ENCODE peak calls at places on chromosomes 1 and 21, in seven cellular contexts. E, M, P, R, X, Q and I are unnamed samples.

GRCh38 chr1:58896211-58897183 is 112.7 kb upstream of the JUN start:
- DNase-seq in E (no peak), M (peak; percentile 13), P (no peak), R (no peak), X (peak; percentile 89), Q (no peak), I (peak; percentile 54)

GRCh38 chr1:109908857-109909256 is 1.8 kb upstream of the CSF1 start:
- DNase-seq in E (no peak), M (no peak), P (no peak), R (no peak), X (no peak), Q (no peak), I (no peak)

GRCh38 chr21:41648591-41649031 is 118.2 kb downstream of the RIPK4 start:
- DNase-seq in E (no peak), M (no peak), P (no peak), R (no peak), X (no peak), Q (peak; percentile 77), I (peak; percentile 49)

GRCh38 chr1:242467556-242468145 is 56.8 kb downstream of the PLD5 start:
- DNase-seq in E (peak; percentile 81), M (peak; percentile 67), P (no peak), R (peak; percentile 75), X (peak; percentile 31), Q (peak; percentile 17), I (peak; percentile 9)

GRCh38 chr21:42080788-42081083 is 9.6 kb downstream of the UMODL1 start:
- DNase-seq in E (no peak), M (no peak), P (no peak), R (no peak), X (no peak), Q (peak; percentile 81), I (peak; percentile 95)

GRCh38 chr1:15424146-15424667 is 14.0 kb upstream of the CTRC start:
- DNase-seq in E (no peak), M (no peak), P (no peak), R (peak; percentile 71), X (peak; percentile 91), Q (no peak), I (no peak)

GRCh38 chr1:39632491-39633417 is 6.7 kb downstream of the HEYL start:
- DNase-seq in E (no peak), M (peak; percentile 21), P (peak; percentile 79), R (no peak), X (peak; percentile 67), Q (peak; percentile 61), I (peak; percentile 43)

GRCh38 chr1:202954057-202954745 is 3.9 kb downstream of the ADIPOR1 start:
- DNase-seq in E (no peak), M (no peak), P (no peak), R (no peak), X (no peak), Q (no peak), I (no peak)

GRCh38 chr1:27109103-27109822 is 45.7 kb downstream of the SLC9A1 start:
- DNase-seq in E (peak; percentile 40), M (no peak), P (no peak), R (peak; percentile 52), X (peak; percentile 64), Q (peak; percentile 22), I (no peak)

GRCh38 chr1:166020229-166020628 is 146.6 kb downstream of the FAM78B start:
- DNase-seq in E (no peak), M (no peak), P (no peak), R (no peak), X (no peak), Q (no peak), I (no peak)

GRCh38 chr1:17665950-17666720 is 89.0 kb upstream of the ACTL8 start:
- DNase-seq in E (no peak), M (no peak), P (no peak), R (no peak), X (no peak), Q (peak; percentile 56), I (peak; percentile 25)

GRCh38 chr1:13965770-13966398 is 265.9 kb downstream of the PRDM2 start:
- DNase-seq in E (peak; percentile 48), M (peak; percentile 46), P (peak; percentile 74), R (peak; percentile 35), X (peak; percentile 33), Q (peak; percentile 7), I (peak; percentile 14)

GRCh38 chr21:25953659-25954058 is 216.9 kb downstream of the APP start:
- DNase-seq in E (no peak), M (no peak), P (no peak), R (no peak), X (no peak), Q (no peak), I (peak; percentile 65)

GRCh38 chr1:64906447-64906846 is 59.9 kb downstream of the JAK1 start:
- DNase-seq in E (no peak), M (no peak), P (no peak), R (peak; percentile 64), X (no peak), Q (no peak), I (no peak)

GRCh38 chr1:220330265-220330664 is 58.0 kb upstream of the RAB3GAP2 start:
- DNase-seq in E (no peak), M (no peak), P (no peak), R (no peak), X (no peak), Q (no peak), I (no peak)

GRCh38 chr21:15601390-15601789 is 128.4 kb upstream of the USP25 start:
- DNase-seq in E (no peak), M (no peak), P (no peak), R (no peak), X (no peak), Q (no peak), I (no peak)

GRCh38 chr1:95084317-95085176 is 11.8 kb upstream of the ALG14 start:
- DNase-seq in E (no peak), M (peak; percentile 73), P (no peak), R (peak; percentile 46), X (no peak), Q (peak; percentile 42), I (peak; percentile 56)

GRCh38 chr1:1540015-1540816 is at the start of gene TMEM240:
- DNase-seq in E (peak; percentile 56), M (peak; percentile 72), P (peak; percentile 84), R (no peak), X (peak; percentile 61), Q (peak; percentile 80), I (peak; percentile 83)

GRCh38 chr1:187383366-187383765 is 554.6 kb downstream of the PLA2G4A start:
- DNase-seq in E (peak; percentile 40), M (no peak), P (no peak), R (no peak), X (no peak), Q (no peak), I (no peak)

GRCh38 chr1:48035371-48036141 is 38.4 kb upstream of the TRABD2B start:
- DNase-seq in E (no peak), M (peak; percentile 13), P (no peak), R (no peak), X (no peak), Q (no peak), I (no peak)

GRCh38 chr1:21468597-21468996 is 28.7 kb downstream of the NBPF3 start:
- DNase-seq in E (no peak), M (no peak), P (no peak), R (peak; percentile 33), X (peak; percentile 33), Q (peak; percentile 46), I (peak; percentile 45)

GRCh38 chr21:34910396-34910795 is 138.7 kb downstream of the RUNX1 start:
- DNase-seq in E (no peak), M (peak; percentile 57), P (no peak), R (no peak), X (no peak), Q (no peak), I (no peak)

GRCh38 chr1:6870086-6870485 is 84.8 kb downstream of the CAMTA1 start:
- DNase-seq in E (no peak), M (no peak), P (no peak), R (no peak), X (no peak), Q (peak; percentile 51), I (peak; percentile 47)

GRCh38 chr1:98677288-98677687 is 15.8 kb downstream of the SNX7 start:
- DNase-seq in E (no peak), M (no peak), P (no peak), R (peak; percentile 21), X (peak; percentile 38), Q (peak; percentile 24), I (peak; percentile 83)

GRCh38 chr1:176957603-176958002 is 206.9 kb downstream of the ASTN1 start:
- DNase-seq in E (peak; percentile 28), M (no peak), P (no peak), R (no peak), X (no peak), Q (peak; percentile 1), I (no peak)

GRCh38 chr1:213122514-213122929 is 71.5 kb downstream of the RPS6KC1 start:
- DNase-seq in E (peak; percentile 40), M (peak; percentile 64), P (no peak), R (peak; percentile 55), X (no peak), Q (peak; percentile 53), I (peak; percentile 40)

GRCh38 chr1:218371927-218372672 is 27.0 kb downstream of the TGFB2 start:
- DNase-seq in E (no peak), M (peak; percentile 68), P (no peak), R (no peak), X (no peak), Q (no peak), I (peak; percentile 72)

GRCh38 chr1:205989786-205990185 is 13.4 kb downstream of the RAB7B start:
- DNase-seq in E (no peak), M (no peak), P (no peak), R (no peak), X (no peak), Q (no peak), I (no peak)

GRCh38 chr1:207025144-207025880 is 7.2 kb downstream of the C1orf116 start:
- DNase-seq in E (peak; percentile 44), M (no peak), P (no peak), R (peak; percentile 78), X (peak; percentile 72), Q (peak; percentile 72), I (peak; percentile 67)

GRCh38 chr1:239125027-239125426 is 261.3 kb upstream of the CHRM3 start:
- DNase-seq in E (peak; percentile 40), M (no peak), P (no peak), R (no peak), X (no peak), Q (peak; percentile 52), I (peak; percentile 1)